ENCODE peak calls at places on chromosomes 16 and 17, in eight cellular contexts. Q, J, V, D, I, N, L and P are unnamed samples.

GRCh38 chr17:31559647-31560501 is 168.4 kb downstream of the RAB11FIP4 start:
- DNase-seq in Q (peak), N (no peak), D (no peak), I (no peak), J (no peak), L (no peak), V (no peak), P (no peak)

GRCh38 chr16:56279132-56279531 is 87.8 kb downstream of the GNAO1 start:
- DNase-seq in Q (no peak), N (no peak), I (no peak), J (no peak), V (peak), D (no peak), L (no peak), P (no peak)

GRCh38 chr17:83035722-83036121 is 43.7 kb upstream of the METRNL start:
- DNase-seq in V (no peak), Q (no peak), J (no peak), L (no peak), D (no peak), N (no peak), I (no peak), P (no peak)

GRCh38 chr16:48911700-48912099 is 301.7 kb upstream of the N4BP1 start:
- DNase-seq in N (peak), L (no peak), V (peak), Q (no peak), J (no peak), D (peak), I (peak), P (no peak)

GRCh38 chr16:52912565-52913173 is 140.0 kb downstream of the CHD9NB start:
- DNase-seq in D (peak), V (peak), L (peak), N (peak), J (peak), Q (peak), I (peak), P (peak)

GRCh38 chr17:60573139-60573975 is 26.6 kb upstream of the PPM1D start:
- DNase-seq in V (no peak), D (no peak), I (no peak), L (peak), Q (no peak), J (no peak), N (peak), P (no peak)

GRCh38 chr16:7289299-7289698 is 43.3 kb upstream of the RBFOX1 start:
- DNase-seq in J (no peak), V (no peak), D (no peak), L (no peak), N (no peak), Q (no peak), I (no peak), P (no peak)

GRCh38 chr16:535446-536405 is 8.2 kb downstream of the CAPN15 start:
- DNase-seq in D (peak), I (peak), Q (no peak), L (no peak), V (peak), N (no peak), J (no peak), P (no peak)

GRCh38 chr17:57864273-57864672 is 14.4 kb upstream of the MRPS23 start:
- DNase-seq in L (no peak), D (no peak), J (no peak), Q (no peak), V (no peak), I (no peak), N (no peak), P (no peak)

GRCh38 chr17:78714534-78714933 is 67.5 kb downstream of the CYTH1 start:
- DNase-seq in N (no peak), Q (no peak), I (no peak), V (no peak), L (no peak), J (no peak), D (no peak), P (no peak)

GRCh38 chr16:17512636-17513220 is 42.0 kb upstream of the XYLT1 start:
- DNase-seq in J (no peak), Q (no peak), L (no peak), I (peak), V (no peak), D (peak), N (no peak), P (no peak)

GRCh38 chr17:39737761-39738567 is at the start of gene GRB7:
- DNase-seq in V (peak), N (peak), J (no peak), D (no peak), I (no peak), L (no peak), Q (no peak), P (no peak)

GRCh38 chr17:39769974-39770587 is 32.3 kb downstream of the GRB7 start:
- DNase-seq in Q (no peak), L (peak), V (peak), D (no peak), J (no peak), I (peak), N (no peak), P (peak)

GRCh38 chr16:58032710-58033293 is 7.2 kb downstream of the MMP15 start:
- DNase-seq in V (no peak), N (peak), L (no peak), Q (no peak), J (no peak), I (no peak), D (no peak), P (no peak)

GRCh38 chr16:50011707-50012106 is 13.3 kb upstream of the CNEP1R1 start:
- DNase-seq in J (no peak), V (peak), N (no peak), L (no peak), D (peak), Q (no peak), I (peak), P (no peak)

GRCh38 chr16:88671806-88672205 is 8.9 kb upstream of the MVD start:
- DNase-seq in D (no peak), V (no peak), N (no peak), I (no peak), J (no peak), L (no peak), Q (no peak), P (no peak)

GRCh38 chr17:8463089-8463488 is 27.4 kb downstream of the NDEL1 start:
- DNase-seq in Q (no peak), L (no peak), N (no peak), D (no peak), J (no peak), I (peak), V (peak), P (no peak)

DNA sequence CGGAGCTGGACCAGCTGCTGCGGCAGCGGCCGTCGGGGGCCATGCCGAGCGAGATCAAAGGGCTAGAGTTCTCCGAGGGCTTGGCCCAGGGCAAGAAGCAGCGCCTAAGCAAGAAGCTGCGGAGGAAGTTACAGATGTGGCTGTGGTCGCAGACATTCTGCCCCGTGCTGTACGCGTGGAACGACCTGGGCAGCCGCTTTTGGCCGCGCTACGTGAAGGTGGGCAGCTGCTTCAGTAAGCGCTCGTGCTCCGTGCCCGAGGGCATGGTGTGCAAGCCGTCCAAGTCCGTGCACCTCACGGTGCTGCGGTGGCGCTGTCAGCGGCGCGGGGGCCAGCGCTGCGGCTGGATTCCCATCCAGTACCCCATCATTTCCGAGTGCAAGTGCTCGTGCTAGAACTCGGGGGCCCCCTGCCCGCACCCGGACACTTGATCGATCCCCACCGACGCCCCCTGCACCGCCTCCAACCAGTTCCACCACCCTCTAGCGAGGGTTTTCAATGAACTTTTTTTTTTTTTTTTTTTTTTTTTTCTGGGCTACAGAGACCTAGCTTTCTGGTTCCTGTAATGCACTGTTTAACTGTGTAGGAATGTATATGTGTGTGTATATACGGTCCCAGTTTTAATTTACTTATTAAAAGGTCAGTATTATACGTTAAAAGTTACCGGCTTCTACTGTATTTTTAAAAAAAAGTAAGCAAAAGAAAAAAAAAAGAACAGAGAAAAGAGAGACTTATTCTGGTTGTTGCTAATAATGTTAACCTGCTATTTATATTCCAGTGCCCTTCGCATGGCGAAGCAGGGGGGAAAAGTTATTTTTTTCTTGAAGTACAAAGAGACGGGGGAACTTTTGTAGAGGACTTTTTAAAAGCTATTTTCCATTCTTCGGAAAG is 1.3 kb downstream of the NOG start:
- DNase-seq in Q (peak), J (no peak), D (no peak), L (no peak), V (peak), N (peak), I (peak), P (peak)
- TF ChIP-seq CTCF in Q (no peak), J (no peak), D (no peak), L (no peak), V (no peak), N (no peak), I (no peak), P (no peak)

GRCh38 chr17:48610282-48611211 is at the start of gene HOXB7:
- DNase-seq in V (no peak), D (peak), N (peak), L (no peak), J (peak), Q (peak), I (peak), P (peak)
- TF ChIP-seq CTCF in V (no peak), D (no peak), N (no peak), L (no peak), J (no peak), Q (no peak), I (no peak), P (no peak)

GRCh38 chr16:10368984-10369551 is 16.8 kb upstream of the ATF7IP2 start:
- DNase-seq in D (no peak), L (no peak), N (no peak), Q (no peak), J (no peak), V (peak), I (no peak), P (no peak)
- TF ChIP-seq CTCF in D (no peak), L (no peak), N (no peak), Q (no peak), J (no peak), V (peak), I (no peak), P (no peak)

GRCh38 chr17:35372846-35373531 is 432 bp downstream of the SLFN11 start:
- DNase-seq in L (no peak), V (peak), N (no peak), Q (no peak), J (peak), D (peak), I (peak), P (peak)
- TF ChIP-seq CTCF in L (peak), V (no peak), N (no peak), Q (no peak), J (no peak), D (no peak), I (no peak), P (no peak)

GRCh38 chr17:9677932-9678331 is 32.6 kb downstream of the USP43 start:
- DNase-seq in V (no peak), J (no peak), Q (no peak), I (no peak), L (no peak), N (no peak), D (no peak), P (no peak)

GRCh38 chr17:9672691-9673090 is 27.4 kb downstream of the USP43 start:
- DNase-seq in N (no peak), V (no peak), L (no peak), I (no peak), Q (no peak), J (no peak), D (no peak), P (no peak)

GRCh38 chr17:9676742-9677387 is 31.5 kb downstream of the USP43 start:
- DNase-seq in D (peak), V (peak), I (peak), Q (no peak), J (no peak), L (no peak), N (no peak), P (no peak)

GRCh38 chr17:9677411-9677810 is 32.1 kb downstream of the USP43 start:
- DNase-seq in I (no peak), J (no peak), N (no peak), D (no peak), Q (no peak), L (no peak), V (peak), P (no peak)

DNA sequence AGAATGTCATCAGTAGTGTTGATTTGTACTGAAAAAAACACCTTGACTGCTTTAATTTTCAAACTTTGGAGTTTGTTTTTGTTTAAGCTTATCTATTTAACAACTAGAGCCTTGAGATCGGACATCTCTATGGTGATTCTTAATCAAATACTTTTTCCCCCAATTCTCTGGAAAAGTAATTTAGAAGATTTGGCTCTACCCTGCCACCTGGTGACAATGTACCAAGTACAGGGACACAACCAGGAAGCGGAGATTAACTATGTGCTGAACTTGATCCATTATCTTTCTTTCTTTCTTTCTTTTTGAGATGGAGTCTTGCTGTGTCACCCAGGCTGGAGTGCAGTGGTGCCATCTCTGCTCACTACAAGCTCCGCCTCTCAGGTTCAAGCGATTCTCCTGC is 30.8 kb downstream of the USP43 start:
- DNase-seq in D (no peak), J (no peak), I (no peak), V (peak), N (no peak), Q (no peak), L (no peak), P (no peak)
- TF ChIP-seq CTCF in D (no peak), J (no peak), I (peak), V (no peak), N (peak), Q (no peak), L (no peak), P (no peak)